ENCODE peak calls at places on chromosomes 16 and 17, in five cellular contexts. A, S, C, U and M are unnamed samples.

GRCh38 chr16:2054543-2055245 is 6.9 kb downstream of the TSC2 start:
- DNase-seq in U (no peak), A (no peak), S (no peak), C (no peak), M (no peak)

GRCh38 chr16:10255728-10256127 is 73.5 kb upstream of the GRIN2A start:
- DNase-seq in A (no peak), C (peak; percentile 21), U (no peak), S (no peak), M (no peak)

GRCh38 chr17:79695293-79696158 is 35.2 kb upstream of the ENPP7 start:
- DNase-seq in U (no peak), S (peak; percentile 91), A (peak; percentile 29), C (peak; percentile 42), M (peak; percentile 59)

GRCh38 chr16:68993421-68993820 is 112.0 kb upstream of the HAS3 start:
- DNase-seq in S (no peak), A (no peak), U (no peak), C (no peak), M (no peak)

GRCh38 chr16:24328835-24329418 is 72.8 kb downstream of the CACNG3 start:
- DNase-seq in U (no peak), S (no peak), A (no peak), C (no peak), M (no peak)

GRCh38 chr17:145671-146541 is 8.5 kb downstream of the SCGB1C2 start:
- DNase-seq in A (no peak), S (no peak), C (peak; percentile 3), U (no peak), M (no peak)

GRCh38 chr16:85425061-85425662 is 188.0 kb upstream of the GSE1 start:
- DNase-seq in A (no peak), C (no peak), S (no peak), U (no peak), M (no peak)

GRCh38 chr16:69107311-69107962 is 2.0 kb downstream of the HAS3 start:
- DNase-seq in U (no peak), C (no peak), S (no peak), A (no peak), M (no peak)

GRCh38 chr16:8048433-8048832 is 541.9 kb downstream of the TMEM114 start:
- DNase-seq in C (no peak), S (no peak), U (no peak), A (no peak), M (no peak)

GRCh38 chr16:24539850-24540484 is 601 bp downstream of the RBBP6 start:
- DNase-seq in C (peak; percentile 44), S (peak; percentile 61), U (no peak), A (peak; percentile 43), M (no peak)

GRCh38 chr17:73550561-73550960 is 93.7 kb downstream of the SDK2 start:
- DNase-seq in S (no peak), C (no peak), U (no peak), A (no peak), M (peak; percentile 62)

GRCh38 chr16:50635505-50636392 is 45.4 kb downstream of the SNX20 start:
- DNase-seq in U (no peak), C (no peak), S (no peak), A (no peak), M (no peak)

GRCh38 chr17:59756236-59756818 is 48.9 kb downstream of the VMP1 start:
- DNase-seq in C (no peak), U (peak; percentile 82), A (no peak), S (peak; percentile 81), M (no peak)

GRCh38 chr17:38851434-38851833 is 2.1 kb downstream of the RPL23 start:
- DNase-seq in S (no peak), C (no peak), A (no peak), U (no peak), M (no peak)

GRCh38 chr16:58421529-58421928 is 29.3 kb downstream of the GINS3 start:
- DNase-seq in C (no peak), S (peak; percentile 48), A (peak; percentile 51), U (no peak), M (no peak)

GRCh38 chr17:41734139-41734948 is at the start of gene HAP1:
- DNase-seq in U (no peak), A (no peak), C (peak; percentile 39), S (peak; percentile 31), M (no peak)

GRCh38 chr16:67551972-67552371 is 10.4 kb upstream of the CTCF start:
- DNase-seq in C (no peak), A (no peak), S (no peak), U (no peak), M (no peak)

GRCh38 chr16:47079883-47080282 is 63.9 kb downstream of the NETO2 start:
- DNase-seq in U (no peak), C (no peak), S (no peak), A (no peak), M (no peak)

GRCh38 chr16:4945560-4946502 is 8.9 kb upstream of the PPL start:
- DNase-seq in U (no peak), C (peak; percentile 39), S (no peak), A (peak; percentile 86), M (peak; percentile 54)

GRCh38 chr16:54280751-54281150 is 5.8 kb downstream of the IRX3 start:
- DNase-seq in S (peak; percentile 21), A (no peak), U (no peak), C (no peak), M (no peak)

GRCh38 chr17:32570081-32570396 is 83.2 kb downstream of the CDK5R1 start:
- DNase-seq in U (no peak), S (no peak), C (no peak), A (no peak), M (no peak)

GRCh38 chr17:76159157-76159556 is 18.1 kb upstream of the FOXJ1 start:
- DNase-seq in U (no peak), A (no peak), C (no peak), S (no peak), M (no peak)

GRCh38 chr17:7656958-7657715 is 6.4 kb downstream of the ATP1B2 start:
- DNase-seq in S (peak; percentile 68), U (no peak), A (no peak), C (no peak), M (no peak)

GRCh38 chr17:79420318-79421243 is 190.3 kb downstream of the RBFOX3 start:
- DNase-seq in U (no peak), S (peak; percentile 54), A (no peak), C (no peak), M (no peak)

GRCh38 chr16:2770057-2770780 is 6.9 kb downstream of the ELOB start:
- DNase-seq in S (no peak), A (no peak), U (no peak), C (no peak), M (no peak)

GRCh38 chr17:50631908-50632571 is 2.6 kb upstream of the ABCC3 start:
- DNase-seq in U (no peak), A (no peak), S (no peak), C (no peak), M (no peak)

GRCh38 chr16:15672514-15673167 is 22.6 kb downstream of the NDE1 start:
- DNase-seq in S (peak; percentile 98), C (peak; percentile 95), U (peak; percentile 79), A (peak; percentile 96), M (no peak)

GRCh38 chr17:4536259-4536741 is 18.9 kb downstream of the MYBBP1A start:
- DNase-seq in U (no peak), C (no peak), S (peak; percentile 49), A (no peak), M (no peak)

GRCh38 chr17:61144876-61145564 is 254.6 kb upstream of the TBX2 start:
- DNase-seq in C (no peak), U (no peak), S (peak; percentile 61), A (no peak), M (peak; percentile 31)

GRCh38 chr17:2029911-2030778 is at the start of gene DPH1:
- DNase-seq in A (peak; percentile 74), U (peak; percentile 77), C (peak; percentile 86), S (peak; percentile 92), M (peak; percentile 87)

GRCh38 chr17:45828171-45829133 is 16.2 kb upstream of the SPPL2C start:
- DNase-seq in U (no peak), S (no peak), A (no peak), C (no peak), M (peak; percentile 79)

GRCh38 chr17:79993390-79994221 is 42.1 kb downstream of the TBC1D16 start:
- DNase-seq in U (peak; percentile 28), C (peak; percentile 64), A (peak; percentile 85), S (peak; percentile 94), M (peak; percentile 92)

GRCh38 chr16:75181630-75182029 is 25.3 kb downstream of the CTRB2 start:
- DNase-seq in A (no peak), U (no peak), C (no peak), S (no peak), M (no peak)

GRCh38 chr17:47057831-47058230 is 78.8 kb upstream of the RPRML start:
- DNase-seq in C (no peak), U (no peak), S (no peak), A (no peak), M (no peak)

GRCh38 chr17:68972119-68972704 is 17.0 kb upstream of the ABCA8 start:
- DNase-seq in C (no peak), U (no peak), S (peak; percentile 58), A (no peak), M (peak; percentile 21)
- H3K36me3 ChIP-seq in C (no peaks in the 10 kb centered on the region), U (no peaks in the 10 kb centered on the region), S (no peaks in the 10 kb centered on the region), A (no peaks in the 10 kb centered on the region), M (no peaks in the 10 kb centered on the region)

DNA sequence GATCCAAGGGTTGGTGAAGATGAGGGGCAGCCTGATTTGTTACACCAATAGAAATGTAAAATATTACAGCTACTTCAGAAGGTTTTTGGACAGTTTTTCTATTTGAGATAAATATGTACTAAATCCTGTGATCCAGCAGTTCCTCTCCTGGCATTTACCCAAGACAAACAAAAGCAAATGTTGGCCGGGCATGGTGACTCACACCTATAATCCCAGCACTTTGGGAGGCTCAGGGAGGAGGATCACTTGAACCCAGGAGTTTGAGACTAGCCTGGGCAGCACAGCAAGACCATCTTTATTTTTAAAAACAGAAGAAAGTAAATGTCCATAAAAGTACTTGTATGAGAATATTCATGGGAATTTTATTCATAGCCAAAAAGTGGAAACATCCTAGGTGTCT is 64.8 kb upstream of the MRC2 start:
- DNase-seq in C (no peak), U (no peak), A (no peak), S (peak; percentile 78), M (peak; percentile 70)
- H3K36me3 ChIP-seq in C (no peaks in the 10 kb centered on the region), U (no peaks in the 10 kb centered on the region), A (no peaks in the 10 kb centered on the region), S (peaks cover 35% of the 10 kb centered on the region), M (peaks cover 50% of the 10 kb centered on the region)

GRCh38 chr17:67942810-67943209 is 53.5 kb downstream of the C17orf58 start:
- DNase-seq in U (no peak), A (no peak), C (no peak), S (peak; percentile 26), M (peak; percentile 13)
- H3K36me3 ChIP-seq in U (peaks cover 2% of the 10 kb centered on the region), A (peaks cover 18% of the 10 kb centered on the region), C (peaks cover 22% of the 10 kb centered on the region), S (peaks cover 77% of the 10 kb centered on the region), M (peaks cover 57% of the 10 kb centered on the region)

DNA sequence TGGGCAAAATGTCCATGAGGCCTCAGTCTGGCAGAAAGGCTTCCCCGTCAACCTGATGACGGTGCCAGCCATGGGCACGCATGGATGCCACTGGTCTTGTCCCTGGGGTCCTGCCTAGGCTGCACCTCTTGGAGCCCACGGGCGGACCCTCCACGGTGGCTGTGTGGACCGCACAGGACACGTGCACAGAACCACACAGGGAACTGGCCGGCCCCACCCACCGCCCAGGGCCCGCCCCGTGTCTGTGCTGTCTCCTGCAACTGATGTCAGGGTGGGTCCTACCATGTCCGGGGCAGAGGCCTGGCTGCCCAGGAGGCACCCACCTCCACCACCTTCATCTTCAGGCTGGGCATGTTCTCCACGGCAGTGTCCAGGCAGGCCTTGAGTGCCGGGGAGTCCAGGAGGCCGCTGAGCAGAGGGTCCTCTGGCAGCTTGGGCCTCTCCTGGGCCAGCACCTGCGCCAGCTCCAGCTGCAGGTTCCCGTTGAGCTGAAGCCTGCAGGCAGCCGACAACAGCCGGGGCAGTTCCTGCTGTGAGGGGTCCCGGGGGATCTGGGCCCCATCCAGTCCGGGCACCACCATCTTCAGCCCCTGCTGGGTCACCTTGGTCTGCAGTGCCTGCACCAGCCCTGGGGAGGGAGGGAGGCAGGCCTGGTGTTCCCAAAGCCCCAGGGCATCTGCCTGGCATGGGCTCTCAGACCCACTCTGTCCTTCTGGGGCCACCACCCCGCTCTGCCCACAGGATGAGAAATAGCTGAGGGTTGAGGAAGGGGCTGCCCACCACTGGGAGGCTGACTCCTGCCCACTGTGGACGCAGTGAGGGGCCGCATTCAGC is 11.9 kb downstream of the FASN start:
- DNase-seq in A (no peak), U (no peak), S (no peak), C (no peak), M (no peak)
- H3K36me3 ChIP-seq in A (peaks cover 66% of the 10 kb centered on the region), U (peaks cover 8% of the 10 kb centered on the region), S (peaks cover 85% of the 10 kb centered on the region), C (peaks cover 95% of the 10 kb centered on the region), M (peaks cover 98% of the 10 kb centered on the region)